ENCODE peak calls at places on chromosome 4, in nine cellular contexts. K is mucosa of descending colon, F is BE2C, T is endodermal cell, H is upper lobe of right lung, S is HFF-Myc, Y is GM23338, B is IMR-90, Q is MM.1S. P is an unnamed sample.

GRCh38 chr4:38166768-38167167 is 206.6 kb downstream of the PTTG2 start:
- DNase-seq in K (no peak), F (no peak), T (no peak), H (no peak), S (no peak), Y (no peak), B (no peak), Q (no peak), P (no peak)

GRCh38 chr4:111806331-111806730 is 338.9 kb upstream of the FAM241A start:
- DNase-seq in K (peak; percentile 16), F (peak; percentile 32), T (peak; percentile 83), H (no peak), S (no peak), Y (peak; percentile 81), B (no peak), Q (no peak), P (peak; percentile 9)

GRCh38 chr4:158571736-158572135 is 50.1 kb downstream of the RXFP1 start:
- DNase-seq in K (no peak), F (no peak), T (peak; percentile 67), H (no peak), S (no peak), Y (peak; percentile 87), B (no peak), Q (no peak), P (no peak)

GRCh38 chr4:75990129-75990528 is 616 bp downstream of the SDAD1 start:
- DNase-seq in K (no peak), F (no peak), T (no peak), H (no peak), S (no peak), Y (no peak), B (peak; percentile 15), Q (peak; percentile 21), P (peak; percentile 6)

GRCh38 chr4:102781570-102781969 is 20.8 kb upstream of the MANBA start:
- DNase-seq in K (no peak), F (no peak), T (no peak), H (no peak), S (no peak), Y (no peak), B (no peak), Q (no peak), P (no peak)

GRCh38 chr4:26452565-26453531 is 37.4 kb downstream of the CCKAR start:
- DNase-seq in K (no peak), F (no peak), T (peak; percentile 81), H (no peak), S (no peak), Y (peak; percentile 59), B (no peak), Q (no peak), P (no peak)

GRCh38 chr4:45662996-45663395 is 460.9 kb downstream of the GABRG1 start:
- DNase-seq in K (peak; percentile 75), F (no peak), T (no peak), H (no peak), S (no peak), Y (peak; percentile 9), B (no peak), Q (no peak), P (no peak)

GRCh38 chr4:187633245-187633644 is 362.3 kb upstream of the ZFP42 start:
- DNase-seq in K (no peak), F (no peak), T (no peak), H (no peak), S (no peak), Y (peak; percentile 33), B (no peak), Q (no peak), P (no peak)

GRCh38 chr4:26746742-26747351 is 113.8 kb upstream of the STIM2 start:
- DNase-seq in K (no peak), F (no peak), T (no peak), H (no peak), S (no peak), Y (no peak), B (no peak), Q (peak; percentile 52), P (peak; percentile 88)

GRCh38 chr4:165654556-165654955 is 218.5 kb upstream of the TLL1 start:
- DNase-seq in K (no peak), F (no peak), T (no peak), H (no peak), S (no peak), Y (no peak), B (no peak), Q (no peak), P (no peak)

GRCh38 chr4:78205601-78206000 is 148.5 kb downstream of the FRAS1 start:
- DNase-seq in K (no peak), F (peak; percentile 51), T (peak; percentile 56), H (no peak), S (no peak), Y (peak; percentile 22), B (no peak), Q (no peak), P (no peak)

GRCh38 chr4:26197018-26197779 is 123.6 kb upstream of the RBPJ start:
- DNase-seq in K (peak; percentile 29), F (no peak), T (no peak), H (no peak), S (peak; percentile 91), Y (no peak), B (peak; percentile 97), Q (no peak), P (peak; percentile 94)

GRCh38 chr4:6362896-6363295 is 93.2 kb downstream of the WFS1 start:
- DNase-seq in K (peak; percentile 35), F (no peak), T (peak; percentile 91), H (no peak), S (no peak), Y (peak; percentile 78), B (peak; percentile 27), Q (peak; percentile 40), P (peak; percentile 35)

GRCh38 chr4:123856689-123857545 is 460.3 kb downstream of the SPRY1 start:
- DNase-seq in K (peak; percentile 63), F (no peak), T (peak; percentile 79), H (no peak), S (no peak), Y (peak; percentile 83), B (peak; percentile 62), Q (no peak), P (no peak)
- TF ChIP-seq CTCF in K (no peak), F (no peak), T (peak; percentile 62), H (peak; percentile 28), S (no peak), Y (no peak), B (no peak), Q (no peak), P (no peak)

DNA sequence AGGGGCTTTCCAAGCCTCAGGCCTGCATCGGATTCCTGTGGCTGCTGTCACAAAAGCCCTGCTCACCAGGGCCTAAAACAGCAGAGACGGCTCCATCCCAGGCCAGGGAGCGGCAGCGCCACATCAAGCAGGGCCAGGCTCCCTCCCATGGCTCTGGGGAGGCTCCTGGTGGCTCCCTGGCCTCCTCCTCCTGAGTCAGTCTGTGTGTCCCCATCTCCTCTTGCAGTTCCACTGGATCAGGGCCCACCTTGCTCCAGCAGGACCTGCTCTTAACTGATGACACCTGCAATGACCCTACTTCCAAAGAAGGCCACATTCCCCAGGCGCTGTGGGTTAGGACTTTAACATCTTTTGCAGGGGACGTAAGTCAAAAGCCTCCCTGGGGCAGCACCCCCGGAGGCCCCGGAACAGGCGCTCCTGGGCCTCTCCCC is 51.9 kb downstream of the CPZ start:
- DNase-seq in K (no peak), F (no peak), T (peak; percentile 47), H (peak; percentile 34), S (no peak), Y (no peak), B (no peak), Q (no peak), P (no peak)
- H3K4me3 ChIP-seq in K (no peak overlapping the region), F (no peak overlapping the region), T (no peak overlapping the region), H (no peak overlapping the region), S (no peak overlapping the region), Y (no peak overlapping the region), B (no peak overlapping the region), Q (no peak overlapping the region), P (no peak overlapping the region)

GRCh38 chr4:54678826-54679225 is 21.1 kb downstream of the KIT start:
- DNase-seq in K (no peak), F (no peak), T (no peak), H (no peak), S (no peak), Y (peak; percentile 26), B (no peak), Q (no peak), P (no peak)

GRCh38 chr4:54676062-54676461 is 18.3 kb downstream of the KIT start:
- DNase-seq in K (no peak), F (no peak), T (peak; percentile 73), H (no peak), S (no peak), Y (peak; percentile 45), B (no peak), Q (no peak), P (no peak)

GRCh38 chr4:54677853-54678650 is 20.3 kb downstream of the KIT start:
- DNase-seq in K (no peak), F (no peak), T (no peak), H (no peak), S (no peak), Y (no peak), B (no peak), Q (no peak), P (no peak)

GRCh38 chr4:54677416-54677815 is 19.7 kb downstream of the KIT start:
- DNase-seq in K (no peak), F (no peak), T (peak; percentile 69), H (no peak), S (no peak), Y (peak; percentile 62), B (no peak), Q (no peak), P (no peak)
- TF ChIP-seq CTCF in K (no peak), F (no peak), T (peak; percentile 75), H (no peak), S (no peak), Y (peak; percentile 46), B (no peak), Q (no peak), P (no peak)

GRCh38 chr4:113293043-113293560 is 243.6 kb downstream of the ANK2 start:
- DNase-seq in K (no peak), F (no peak), T (no peak), H (no peak), S (no peak), Y (peak; percentile 37), B (peak; percentile 68), Q (no peak), P (no peak)
- H3K4me3 ChIP-seq in K (no peak overlapping the region), F (no peak overlapping the region), T (no peak overlapping the region), H (peak overlapping the region; percentile 24), S (no peak overlapping the region), Y (peak overlapping the region; percentile 37), B (no peak overlapping the region), Q (no peak overlapping the region), P (no peak overlapping the region)

DNA sequence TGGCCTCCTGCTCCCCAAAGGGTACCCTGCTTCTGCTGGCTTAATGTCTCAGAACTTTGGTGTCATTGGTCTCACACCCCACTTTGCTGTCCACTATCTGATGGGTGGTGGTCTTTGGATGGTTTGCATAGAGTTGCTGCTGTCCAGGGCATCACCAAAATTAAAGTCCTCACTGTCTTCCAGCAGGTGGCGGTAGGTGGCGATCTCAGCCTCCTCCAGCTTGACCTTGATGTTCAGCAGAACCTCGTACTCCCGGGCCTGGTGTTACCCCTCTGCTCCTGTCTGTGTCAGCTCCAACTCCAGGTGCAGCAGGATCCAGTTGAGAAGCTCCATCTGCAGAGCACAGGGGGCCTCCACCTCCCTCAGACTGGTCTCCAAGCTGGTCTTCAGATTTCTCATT is 1169.5 kb upstream of the PABPC4L start:
- DNase-seq in K (peak; percentile 4), F (peak; percentile 60), T (peak; percentile 84), H (no peak), S (no peak), Y (peak; percentile 30), B (no peak), Q (peak; percentile 27), P (peak; percentile 38)
- TF ChIP-seq CTCF in K (no peak), F (peak; percentile 62), T (peak; percentile 71), H (no peak), S (no peak), Y (peak; percentile 51), B (no peak), Q (peak; percentile 41), P (peak; percentile 51)